ENCODE peak calls at places on chromosomes 2 and 18, in seven cellular contexts. Y, T, R, P, B, U and K are unnamed samples.

GRCh38 chr18:3449702-3450357 is at the start of gene TGIF1:
- DNase-seq in P (peak), Y (peak), R (peak), T (peak), U (peak), B (peak), K (no peak)

GRCh38 chr2:213238753-213239591 is 45.3 kb upstream of the SPAG16 start:
- DNase-seq in T (no peak), U (no peak), B (peak), Y (peak), R (peak), P (peak), K (peak)

GRCh38 chr2:209383212-209383611 is 40.6 kb upstream of the MAP2 start:
- DNase-seq in T (no peak), P (peak), R (peak), U (no peak), Y (peak), B (no peak), K (peak)

GRCh38 chr2:105744909-105745853 is at the start of gene NCK2:
- DNase-seq in U (peak), Y (peak), T (peak), R (no peak), B (no peak), P (peak), K (no peak)

GRCh38 chr2:37555457-37555856 is 116.0 kb downstream of the CDC42EP3 start:
- DNase-seq in T (no peak), P (no peak), B (no peak), Y (no peak), U (no peak), R (no peak), K (no peak)

GRCh38 chr2:236036045-236036444 is 132.1 kb downstream of the GBX2 start:
- DNase-seq in B (no peak), U (no peak), R (no peak), Y (no peak), T (no peak), P (no peak), K (no peak)

GRCh38 chr2:158013791-158014190 is 87.9 kb upstream of the UPP2 start:
- DNase-seq in P (no peak), R (no peak), T (no peak), U (no peak), Y (no peak), B (no peak), K (no peak)

GRCh38 chr2:111189106-111189505 is 68.4 kb downstream of the BCL2L11 start:
- DNase-seq in B (no peak), Y (no peak), U (no peak), P (no peak), T (no peak), R (no peak), K (no peak)

GRCh38 chr18:22606563-22607283 is 189.0 kb upstream of the CTAGE1 start:
- DNase-seq in T (no peak), U (no peak), R (no peak), P (peak), Y (peak), B (no peak), K (no peak)

GRCh38 chr2:88838165-88838635 is 146.7 kb downstream of the RPIA start:
- DNase-seq in T (no peak), R (no peak), B (no peak), P (no peak), Y (no peak), U (no peak), K (no peak)

GRCh38 chr18:22999212-22999611 is 66.1 kb downstream of the RBBP8 start:
- DNase-seq in R (no peak), T (no peak), Y (peak), U (no peak), B (no peak), P (peak), K (no peak)

GRCh38 chr2:45551862-45552261 is 59.2 kb downstream of the SRBD1 start:
- DNase-seq in P (no peak), T (no peak), R (no peak), Y (no peak), U (no peak), B (no peak), K (no peak)

DNA sequence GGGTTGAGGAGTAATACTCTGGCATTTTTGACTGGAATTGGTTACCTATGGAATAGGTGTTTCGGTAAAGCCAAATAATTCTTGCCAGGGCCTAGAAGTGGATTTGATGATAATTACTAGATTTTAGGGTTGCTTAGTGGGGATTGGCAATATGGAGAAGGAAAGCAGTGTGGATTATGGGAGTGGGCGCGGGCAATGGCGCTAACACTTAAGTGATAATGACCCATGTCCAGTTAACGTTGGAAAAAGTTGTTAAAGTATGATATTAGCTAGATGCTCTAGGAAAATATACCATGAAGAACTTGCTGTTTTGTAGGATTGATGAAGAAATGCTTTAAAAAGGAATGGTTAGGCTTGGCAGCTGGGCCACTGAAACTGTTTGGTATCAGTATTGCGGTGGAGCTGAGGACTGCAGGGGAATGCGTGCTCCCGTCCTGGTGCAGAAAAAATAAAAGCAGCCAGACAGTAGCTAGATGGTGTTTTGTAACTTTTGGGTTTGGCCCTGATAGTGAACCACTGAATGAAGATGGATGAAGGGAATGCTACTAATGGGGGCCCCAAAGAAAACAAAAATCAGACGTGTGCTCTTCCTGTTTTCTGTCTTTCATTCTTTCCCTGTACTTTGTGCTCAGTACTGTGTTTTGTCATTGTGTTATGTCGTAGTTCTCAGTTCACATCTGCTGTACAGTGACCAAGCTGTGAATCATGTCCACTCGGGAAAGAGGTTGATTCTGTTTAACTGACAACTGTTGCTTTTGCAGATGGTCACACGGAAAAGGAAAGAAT is 937 bp downstream of the INSIG2 start:
- DNase-seq in U (no peak), T (peak), P (peak), R (peak), Y (peak), B (no peak), K (no peak)
- TF ChIP-seq CTCF in U (peak), T (no peak), P (no peak), R (peak), Y (peak), B (peak), K (peak)

GRCh38 chr2:100580474-100581264 is 17.9 kb downstream of the PDCL3 start:
- DNase-seq in T (no peak), Y (peak), U (peak), R (no peak), P (no peak), B (no peak), K (no peak)

GRCh38 chr2:100581265-100581612 is 18.4 kb downstream of the PDCL3 start:
- DNase-seq in P (no peak), R (no peak), Y (no peak), U (no peak), B (no peak), T (no peak), K (no peak)

DNA sequence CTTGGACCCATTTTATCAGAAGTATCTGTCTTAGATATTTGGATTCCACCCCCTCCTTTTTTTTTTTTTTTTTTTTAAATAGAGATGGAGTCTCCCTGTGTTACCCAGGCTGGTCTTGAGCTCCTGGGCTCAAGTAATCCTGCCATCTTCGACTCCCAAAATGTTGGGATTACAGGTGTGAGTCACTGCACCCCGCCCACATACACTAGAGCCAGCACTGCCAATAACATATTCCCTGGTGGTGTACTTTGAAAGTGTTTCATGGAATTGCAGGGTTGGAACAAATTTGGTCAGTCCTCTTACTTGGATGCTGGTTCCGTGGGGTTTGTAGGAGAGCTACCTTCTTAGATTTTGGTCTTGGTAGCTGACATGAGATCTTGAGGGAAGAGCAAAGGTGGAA is 15.0 kb downstream of the PDCL3 start:
- DNase-seq in P (no peak), Y (no peak), T (no peak), R (peak), U (no peak), B (no peak), K (no peak)
- TF ChIP-seq CTCF in P (no peak), Y (no peak), T (no peak), R (no peak), U (no peak), B (no peak), K (no peak)

GRCh38 chr2:98296435-98296834 is 49.8 kb upstream of the CNGA3 start:
- DNase-seq in Y (no peak), P (no peak), T (no peak), R (no peak), U (no peak), B (no peak), K (no peak)
- TF ChIP-seq CTCF in Y (no peak), P (no peak), T (no peak), R (no peak), U (no peak), B (no peak), K (no peak)

GRCh38 chr2:100921685-100922161 is 80.4 kb upstream of the RPL31 start:
- DNase-seq in Y (peak), R (no peak), B (no peak), U (no peak), T (no peak), P (no peak), K (no peak)

GRCh38 chr2:100923461-100924020 is 78.5 kb upstream of the RPL31 start:
- DNase-seq in Y (no peak), B (no peak), U (no peak), P (no peak), T (no peak), R (no peak), K (no peak)

GRCh38 chr2:100924520-100925451 is 77.3 kb upstream of the RPL31 start:
- DNase-seq in R (no peak), T (no peak), Y (peak), P (peak), U (no peak), B (no peak), K (no peak)

GRCh38 chr2:100924122-100924519 is 78.0 kb upstream of the RPL31 start:
- DNase-seq in B (no peak), T (no peak), U (no peak), Y (peak), P (no peak), R (no peak), K (no peak)

GRCh38 chr2:100919316-100919715 is 82.8 kb upstream of the RPL31 start:
- DNase-seq in T (no peak), P (no peak), Y (no peak), B (no peak), R (no peak), U (no peak), K (no peak)
- TF ChIP-seq CTCF in T (no peak), P (peak), Y (peak), B (no peak), R (no peak), U (peak), K (peak)

GRCh38 chr2:70645733-70646420 is 92.3 kb upstream of the TGFA start:
- DNase-seq in Y (no peak), T (no peak), U (no peak), B (no peak), R (peak), P (no peak), K (no peak)
- TF ChIP-seq CTCF in Y (peak), T (no peak), U (no peak), B (no peak), R (no peak), P (no peak), K (peak)